ENCODE peak calls at places on chromosomes 11 and 22, in eight cellular contexts. One of them, this sample, is unnamed.

GRCh38 chr11:68313574-68314202 is 1.3 kb downstream of the LRP5 start:
- DNase-seq in endothelial cell of umbilical vein: peak
- DNase-seq in HCT116: no peak
- DNase-seq in transverse colon: no peak
- DNase-seq in prostate gland: no peak
- DNase-seq in SK-N-SH: peak
- DNase-seq in HL-60: peak
- DNase-seq in GM12878: no peak
- DNase-seq in this sample: peak

GRCh38 chr11:75762158-75762557 is 6.4 kb upstream of the DGAT2 start:
- DNase-seq in endothelial cell of umbilical vein: no peak
- DNase-seq in HCT116: no peak
- DNase-seq in transverse colon: no peak
- DNase-seq in prostate gland: no peak
- DNase-seq in SK-N-SH: no peak
- DNase-seq in HL-60: no peak
- DNase-seq in GM12878: no peak
- DNase-seq in this sample: no peak

GRCh38 chr11:122069946-122070345 is 46.1 kb downstream of the BLID start:
- DNase-seq in endothelial cell of umbilical vein: peak
- DNase-seq in HCT116: no peak
- DNase-seq in transverse colon: peak
- DNase-seq in prostate gland: no peak
- DNase-seq in SK-N-SH: peak
- DNase-seq in HL-60: no peak
- DNase-seq in GM12878: no peak
- DNase-seq in this sample: peak

GRCh38 chr22:33650244-33650643 is 270.0 kb downstream of the LARGE1 start:
- DNase-seq in endothelial cell of umbilical vein: no peak
- DNase-seq in HCT116: no peak
- DNase-seq in transverse colon: no peak
- DNase-seq in prostate gland: no peak
- DNase-seq in SK-N-SH: no peak
- DNase-seq in HL-60: no peak
- DNase-seq in GM12878: no peak
- DNase-seq in this sample: no peak

GRCh38 chr22:39519681-39520053 is 695 bp upstream of the ATF4 start:
- DNase-seq in endothelial cell of umbilical vein: no peak
- DNase-seq in HCT116: no peak
- DNase-seq in transverse colon: peak
- DNase-seq in prostate gland: peak
- DNase-seq in SK-N-SH: peak
- DNase-seq in HL-60: peak
- DNase-seq in GM12878: no peak
- DNase-seq in this sample: peak

GRCh38 chr11:43010042-43010441 is 301.8 kb upstream of the API5 start:
- DNase-seq in endothelial cell of umbilical vein: no peak
- DNase-seq in HCT116: no peak
- DNase-seq in transverse colon: no peak
- DNase-seq in prostate gland: no peak
- DNase-seq in SK-N-SH: no peak
- DNase-seq in HL-60: peak
- DNase-seq in GM12878: no peak
- DNase-seq in this sample: no peak

GRCh38 chr11:30254307-30255298 is 23.8 kb downstream of the FSHB start:
- DNase-seq in endothelial cell of umbilical vein: no peak
- DNase-seq in HCT116: no peak
- DNase-seq in transverse colon: no peak
- DNase-seq in prostate gland: no peak
- DNase-seq in SK-N-SH: no peak
- DNase-seq in HL-60: no peak
- DNase-seq in GM12878: no peak
- DNase-seq in this sample: no peak

GRCh38 chr11:122004446-122004845 is 111.6 kb downstream of the BLID start:
- DNase-seq in endothelial cell of umbilical vein: no peak
- DNase-seq in HCT116: no peak
- DNase-seq in transverse colon: no peak
- DNase-seq in prostate gland: no peak
- DNase-seq in SK-N-SH: no peak
- DNase-seq in HL-60: no peak
- DNase-seq in GM12878: no peak
- DNase-seq in this sample: no peak

GRCh38 chr22:39927544-39927943 is 26.7 kb downstream of the GRAP2 start:
- DNase-seq in endothelial cell of umbilical vein: no peak
- DNase-seq in HCT116: no peak
- DNase-seq in transverse colon: no peak
- DNase-seq in prostate gland: no peak
- DNase-seq in SK-N-SH: no peak
- DNase-seq in HL-60: no peak
- DNase-seq in GM12878: no peak
- DNase-seq in this sample: peak

GRCh38 chr22:37817705-37818311 is 5.4 kb upstream of the GALR3 start:
- DNase-seq in endothelial cell of umbilical vein: peak
- DNase-seq in HCT116: no peak
- DNase-seq in transverse colon: peak
- DNase-seq in prostate gland: peak
- DNase-seq in SK-N-SH: peak
- DNase-seq in HL-60: peak
- DNase-seq in GM12878: no peak
- DNase-seq in this sample: peak

GRCh38 chr11:70467196-70468085 is 69.1 kb downstream of the CTTN start:
- DNase-seq in endothelial cell of umbilical vein: peak
- DNase-seq in HCT116: peak
- DNase-seq in transverse colon: peak
- DNase-seq in prostate gland: peak
- DNase-seq in SK-N-SH: peak
- DNase-seq in HL-60: peak
- DNase-seq in GM12878: peak
- DNase-seq in this sample: peak

GRCh38 chr11:102430158-102430836 is 22.3 kb downstream of the TMEM123 start:
- DNase-seq in endothelial cell of umbilical vein: no peak
- DNase-seq in HCT116: no peak
- DNase-seq in transverse colon: no peak
- DNase-seq in prostate gland: no peak
- DNase-seq in SK-N-SH: no peak
- DNase-seq in HL-60: no peak
- DNase-seq in GM12878: peak
- DNase-seq in this sample: no peak

GRCh38 chr11:14059491-14059890 is 97.0 kb downstream of the SPON1 start:
- DNase-seq in endothelial cell of umbilical vein: no peak
- DNase-seq in HCT116: no peak
- DNase-seq in transverse colon: no peak
- DNase-seq in prostate gland: no peak
- DNase-seq in SK-N-SH: no peak
- DNase-seq in HL-60: no peak
- DNase-seq in GM12878: no peak
- DNase-seq in this sample: no peak

GRCh38 chr22:45785458-45785857 is 113.8 kb downstream of the ATXN10 start:
- DNase-seq in endothelial cell of umbilical vein: no peak
- DNase-seq in HCT116: no peak
- DNase-seq in transverse colon: no peak
- DNase-seq in prostate gland: peak
- DNase-seq in SK-N-SH: no peak
- DNase-seq in HL-60: no peak
- DNase-seq in GM12878: no peak
- DNase-seq in this sample: peak

GRCh38 chr11:119518746-119519382 is 95.9 kb upstream of the THY1 start:
- DNase-seq in endothelial cell of umbilical vein: peak
- DNase-seq in HCT116: no peak
- DNase-seq in transverse colon: no peak
- DNase-seq in prostate gland: no peak
- DNase-seq in SK-N-SH: no peak
- DNase-seq in HL-60: no peak
- DNase-seq in GM12878: no peak
- DNase-seq in this sample: no peak

GRCh38 chr11:7571640-7572000 is 57.8 kb downstream of the PPFIBP2 start:
- DNase-seq in endothelial cell of umbilical vein: peak
- DNase-seq in HCT116: peak
- DNase-seq in transverse colon: peak
- DNase-seq in prostate gland: peak
- DNase-seq in SK-N-SH: peak
- DNase-seq in HL-60: peak
- DNase-seq in GM12878: no peak
- DNase-seq in this sample: peak

GRCh38 chr11:43582837-43583462 is 97.6 kb upstream of the HSD17B12 start:
- DNase-seq in endothelial cell of umbilical vein: no peak
- DNase-seq in HCT116: no peak
- DNase-seq in transverse colon: no peak
- DNase-seq in prostate gland: no peak
- DNase-seq in SK-N-SH: no peak
- DNase-seq in HL-60: no peak
- DNase-seq in GM12878: no peak
- DNase-seq in this sample: no peak

GRCh38 chr11:95434489-95435057 is 203.6 kb upstream of the SESN3 start:
- DNase-seq in endothelial cell of umbilical vein: no peak
- DNase-seq in HCT116: no peak
- DNase-seq in transverse colon: no peak
- DNase-seq in prostate gland: no peak
- DNase-seq in SK-N-SH: no peak
- DNase-seq in HL-60: no peak
- DNase-seq in GM12878: no peak
- DNase-seq in this sample: no peak

GRCh38 chr11:64971421-64972233 is at the start of gene MAJIN:
- DNase-seq in endothelial cell of umbilical vein: peak
- DNase-seq in HCT116: no peak
- DNase-seq in transverse colon: peak
- DNase-seq in prostate gland: peak
- DNase-seq in SK-N-SH: no peak
- DNase-seq in HL-60: no peak
- DNase-seq in GM12878: peak
- DNase-seq in this sample: no peak
- TF ChIP-seq POLR2AphosphoS5 in endothelial cell of umbilical vein: peak
- TF ChIP-seq POLR2AphosphoS5 in HCT116: no peak
- TF ChIP-seq POLR2AphosphoS5 in transverse colon: peak
- TF ChIP-seq POLR2AphosphoS5 in prostate gland: peak
- TF ChIP-seq POLR2AphosphoS5 in SK-N-SH: no peak
- TF ChIP-seq POLR2AphosphoS5 in HL-60: no peak
- TF ChIP-seq POLR2AphosphoS5 in GM12878: no peak
- TF ChIP-seq POLR2AphosphoS5 in this sample: no peak

GRCh38 chr11:111982532-111983186 is 42.5 kb upstream of the DLAT start:
- DNase-seq in endothelial cell of umbilical vein: no peak
- DNase-seq in HCT116: no peak
- DNase-seq in transverse colon: no peak
- DNase-seq in prostate gland: no peak
- DNase-seq in SK-N-SH: no peak
- DNase-seq in HL-60: no peak
- DNase-seq in GM12878: no peak
- DNase-seq in this sample: no peak

GRCh38 chr11:111980062-111980461 is 42.9 kb downstream of the DIXDC1 start:
- DNase-seq in endothelial cell of umbilical vein: no peak
- DNase-seq in HCT116: no peak
- DNase-seq in transverse colon: no peak
- DNase-seq in prostate gland: no peak
- DNase-seq in SK-N-SH: peak
- DNase-seq in HL-60: no peak
- DNase-seq in GM12878: no peak
- DNase-seq in this sample: no peak

GRCh38 chr11:111981270-111981669 is 43.9 kb upstream of the DLAT start:
- DNase-seq in endothelial cell of umbilical vein: no peak
- DNase-seq in HCT116: no peak
- DNase-seq in transverse colon: no peak
- DNase-seq in prostate gland: no peak
- DNase-seq in SK-N-SH: no peak
- DNase-seq in HL-60: no peak
- DNase-seq in GM12878: no peak
- DNase-seq in this sample: no peak

GRCh38 chr11:111983187-111983986 is 41.8 kb upstream of the DLAT start:
- DNase-seq in endothelial cell of umbilical vein: peak
- DNase-seq in HCT116: no peak
- DNase-seq in transverse colon: peak
- DNase-seq in prostate gland: peak
- DNase-seq in SK-N-SH: no peak
- DNase-seq in HL-60: no peak
- DNase-seq in GM12878: no peak
- DNase-seq in this sample: peak

GRCh38 chr11:111982019-111982464 is 43.2 kb upstream of the DLAT start:
- DNase-seq in endothelial cell of umbilical vein: peak
- DNase-seq in HCT116: peak
- DNase-seq in transverse colon: peak
- DNase-seq in prostate gland: peak
- DNase-seq in SK-N-SH: peak
- DNase-seq in HL-60: peak
- DNase-seq in GM12878: peak
- DNase-seq in this sample: peak
- H3K4me3 ChIP-seq in endothelial cell of umbilical vein: no peak
- H3K4me3 ChIP-seq in HCT116: no peak
- H3K4me3 ChIP-seq in transverse colon: peak
- H3K4me3 ChIP-seq in prostate gland: peak
- H3K4me3 ChIP-seq in SK-N-SH: no peak
- H3K4me3 ChIP-seq in HL-60: no peak
- H3K4me3 ChIP-seq in GM12878: no peak
- H3K4me3 ChIP-seq in this sample: no peak

DNA sequence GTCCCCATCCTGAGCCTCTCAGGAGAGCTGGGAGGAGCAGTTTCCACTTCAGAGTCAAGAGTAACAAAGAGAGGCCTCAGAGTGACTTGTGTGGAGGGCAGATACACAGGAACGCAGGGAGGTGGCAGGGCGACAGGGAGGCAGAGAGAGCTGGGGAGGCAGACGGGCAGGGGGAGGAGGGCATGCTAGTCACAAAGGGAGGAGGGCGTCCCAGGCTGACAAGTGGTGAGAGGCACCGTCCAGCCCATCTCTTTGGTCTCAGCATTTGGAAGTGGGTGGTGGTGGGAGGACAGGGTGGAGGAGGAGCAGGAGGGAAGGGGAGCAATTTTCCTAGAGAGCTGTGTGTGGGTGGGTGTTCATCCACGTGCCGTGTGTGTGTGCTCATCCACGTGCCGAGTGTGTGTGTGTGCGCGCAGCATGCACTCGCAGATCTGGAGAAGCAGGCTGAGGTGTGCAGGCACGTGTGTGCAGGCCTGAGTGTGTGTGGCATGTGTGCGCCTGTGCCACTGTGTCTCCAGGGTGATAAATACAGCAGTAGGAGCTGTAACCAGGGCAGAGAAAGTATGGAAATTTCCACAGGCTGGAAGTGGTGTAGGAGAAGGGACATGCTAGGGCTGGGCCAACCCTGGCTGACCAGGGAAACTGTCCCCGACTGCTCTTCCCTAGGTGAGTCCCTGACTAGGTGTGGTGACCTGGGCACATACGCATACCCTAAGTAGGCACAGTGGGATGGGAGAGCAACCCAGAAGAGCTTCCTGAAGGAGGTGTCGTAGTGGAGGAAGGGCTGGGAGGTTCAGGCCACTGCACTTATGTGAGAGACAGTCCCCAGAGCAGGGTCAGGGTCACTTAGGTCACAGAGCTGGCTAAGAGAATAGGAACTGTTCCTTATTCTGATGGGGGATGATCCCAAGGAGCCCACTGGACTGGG is 7.3 kb upstream of the PDE2A start:
- DNase-seq in endothelial cell of umbilical vein: no peak
- DNase-seq in HCT116: no peak
- DNase-seq in transverse colon: no peak
- DNase-seq in prostate gland: no peak
- DNase-seq in SK-N-SH: no peak
- DNase-seq in HL-60: no peak
- DNase-seq in GM12878: no peak
- DNase-seq in this sample: no peak
- TF ChIP-seq POLR2AphosphoS5 in endothelial cell of umbilical vein: no peak
- TF ChIP-seq POLR2AphosphoS5 in HCT116: peak
- TF ChIP-seq POLR2AphosphoS5 in transverse colon: no peak
- TF ChIP-seq POLR2AphosphoS5 in prostate gland: no peak
- TF ChIP-seq POLR2AphosphoS5 in SK-N-SH: no peak
- TF ChIP-seq POLR2AphosphoS5 in HL-60: peak
- TF ChIP-seq POLR2AphosphoS5 in GM12878: peak
- TF ChIP-seq POLR2AphosphoS5 in this sample: peak

GRCh38 chr11:3051435-3052108 is 5.7 kb downstream of the CARS1 start:
- DNase-seq in endothelial cell of umbilical vein: no peak
- DNase-seq in HCT116: no peak
- DNase-seq in transverse colon: no peak
- DNase-seq in prostate gland: no peak
- DNase-seq in SK-N-SH: no peak
- DNase-seq in HL-60: no peak
- DNase-seq in GM12878: no peak
- DNase-seq in this sample: no peak
- H3K4me3 ChIP-seq in endothelial cell of umbilical vein: no peak
- H3K4me3 ChIP-seq in HCT116: no peak
- H3K4me3 ChIP-seq in transverse colon: no peak
- H3K4me3 ChIP-seq in prostate gland: no peak
- H3K4me3 ChIP-seq in SK-N-SH: no peak
- H3K4me3 ChIP-seq in HL-60: no peak
- H3K4me3 ChIP-seq in GM12878: peak
- H3K4me3 ChIP-seq in this sample: no peak